ENCODE peak calls at places on chromosomes 16 and 17, in seven cellular contexts. One of them, this sample, is unnamed.
A peak's percentile ranks its signal among the peaks of the same experiment; 100 is the strongest.

GRCh38 chr16:74667215-74667765 is 613 bp upstream of the RFWD3 start:
- DNase-seq in PC-9: no peak
- DNase-seq in neural progenitor cell: peak; percentile 79
- DNase-seq in endothelial cell of umbilical vein: peak; percentile 57
- DNase-seq in keratinocyte: no peak
- DNase-seq in PC-3: no peak
- DNase-seq in fibroblast of lung: peak; percentile 17
- DNase-seq in this sample: peak; percentile 51

GRCh38 chr16:4217246-4218131 is 24.4 kb downstream of the SRL start:
- DNase-seq in PC-9: peak; percentile 20
- DNase-seq in neural progenitor cell: peak; percentile 32
- DNase-seq in endothelial cell of umbilical vein: no peak
- DNase-seq in keratinocyte: no peak
- DNase-seq in PC-3: no peak
- DNase-seq in fibroblast of lung: peak; percentile 53
- DNase-seq in this sample: peak; percentile 56

GRCh38 chr16:78962457-78962929 is 638.0 kb downstream of the MAF start:
- DNase-seq in PC-9: peak; percentile 37
- DNase-seq in neural progenitor cell: no peak
- DNase-seq in endothelial cell of umbilical vein: no peak
- DNase-seq in keratinocyte: no peak
- DNase-seq in PC-3: no peak
- DNase-seq in fibroblast of lung: no peak
- DNase-seq in this sample: no peak

GRCh38 chr17:31538080-31538762 is 146.7 kb downstream of the RAB11FIP4 start:
- DNase-seq in PC-9: no peak
- DNase-seq in neural progenitor cell: no peak
- DNase-seq in endothelial cell of umbilical vein: no peak
- DNase-seq in keratinocyte: no peak
- DNase-seq in PC-3: no peak
- DNase-seq in fibroblast of lung: no peak
- DNase-seq in this sample: no peak

GRCh38 chr17:4536259-4536741 is 18.9 kb downstream of the MYBBP1A start:
- DNase-seq in PC-9: no peak
- DNase-seq in neural progenitor cell: peak; percentile 38
- DNase-seq in endothelial cell of umbilical vein: no peak
- DNase-seq in keratinocyte: no peak
- DNase-seq in PC-3: no peak
- DNase-seq in fibroblast of lung: no peak
- DNase-seq in this sample: peak; percentile 21

GRCh38 chr17:74870512-74870911 is 2.3 kb downstream of the FDXR start:
- DNase-seq in PC-9: no peak
- DNase-seq in neural progenitor cell: no peak
- DNase-seq in endothelial cell of umbilical vein: no peak
- DNase-seq in keratinocyte: no peak
- DNase-seq in PC-3: peak; percentile 37
- DNase-seq in fibroblast of lung: peak; percentile 36
- DNase-seq in this sample: peak; percentile 35

GRCh38 chr16:30748634-30749445 is 615 bp downstream of the PHKG2 start:
- DNase-seq in PC-9: no peak
- DNase-seq in neural progenitor cell: peak; percentile 70
- DNase-seq in endothelial cell of umbilical vein: peak; percentile 21
- DNase-seq in keratinocyte: no peak
- DNase-seq in PC-3: peak; percentile 33
- DNase-seq in fibroblast of lung: peak; percentile 23
- DNase-seq in this sample: no peak

GRCh38 chr17:57665128-57665527 is 80.0 kb downstream of the CCDC182 start:
- DNase-seq in PC-9: no peak
- DNase-seq in neural progenitor cell: peak; percentile 39
- DNase-seq in endothelial cell of umbilical vein: no peak
- DNase-seq in keratinocyte: no peak
- DNase-seq in PC-3: no peak
- DNase-seq in fibroblast of lung: no peak
- DNase-seq in this sample: no peak

GRCh38 chr16:19601083-19601976 is 45.8 kb downstream of the VPS35L start:
- DNase-seq in PC-9: peak; percentile 46
- DNase-seq in neural progenitor cell: peak; percentile 64
- DNase-seq in endothelial cell of umbilical vein: peak; percentile 60
- DNase-seq in keratinocyte: no peak
- DNase-seq in PC-3: peak; percentile 47
- DNase-seq in fibroblast of lung: peak; percentile 59
- DNase-seq in this sample: peak; percentile 44

GRCh38 chr17:73247728-73248127 is 14.0 kb downstream of the CPSF4L start:
- DNase-seq in PC-9: no peak
- DNase-seq in neural progenitor cell: no peak
- DNase-seq in endothelial cell of umbilical vein: peak; percentile 29
- DNase-seq in keratinocyte: no peak
- DNase-seq in PC-3: no peak
- DNase-seq in fibroblast of lung: peak; percentile 30
- DNase-seq in this sample: no peak

DNA sequence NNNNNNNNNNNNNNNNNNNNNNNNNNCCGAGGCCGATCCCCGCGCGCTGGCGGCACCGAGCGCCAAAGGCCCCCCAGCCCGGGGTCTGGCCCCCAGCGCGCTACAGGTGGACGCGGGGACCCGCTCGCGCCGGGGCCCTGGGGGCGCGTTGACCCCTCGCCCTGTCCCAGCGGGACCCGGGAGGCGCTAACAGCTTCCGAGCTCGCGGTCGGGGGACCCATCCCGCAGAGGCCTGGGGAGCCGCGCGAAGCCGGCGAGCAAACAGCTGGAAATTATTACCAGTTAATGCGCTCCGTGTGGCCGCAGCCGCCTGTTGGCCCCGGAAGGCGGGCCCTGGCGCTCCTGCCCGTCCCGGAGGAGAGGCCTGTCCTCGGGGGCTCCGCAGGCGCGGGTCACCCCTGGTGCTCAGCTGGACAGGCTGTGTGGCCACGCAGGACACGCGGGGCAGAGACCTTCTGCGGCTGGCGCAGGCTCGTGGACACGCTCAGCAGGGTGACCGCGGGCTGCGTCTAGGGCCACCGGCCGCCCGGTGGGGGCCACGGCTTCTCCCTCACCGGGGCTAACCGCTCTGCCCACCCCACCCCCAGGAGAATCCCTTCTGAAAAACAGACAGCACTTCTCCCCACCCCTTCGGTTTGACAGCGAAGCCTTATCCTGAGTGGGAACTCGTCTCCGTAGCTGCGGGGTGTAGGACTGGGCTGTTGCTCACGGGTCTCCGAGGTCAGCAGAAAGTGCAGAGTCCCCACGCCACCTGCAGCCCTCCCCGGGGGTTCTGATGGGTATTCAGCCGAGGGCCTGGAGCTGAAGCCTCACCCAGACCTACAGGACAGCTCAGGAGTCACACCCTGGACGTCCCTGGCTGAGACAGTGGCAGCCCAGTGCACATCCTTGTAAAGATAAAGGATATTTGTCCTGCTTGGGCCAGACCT is 138.7 kb upstream of the RPH3AL start:
- DNase-seq in PC-9: no peak
- DNase-seq in neural progenitor cell: peak; percentile 86
- DNase-seq in endothelial cell of umbilical vein: peak; percentile 42
- DNase-seq in keratinocyte: no peak
- DNase-seq in PC-3: no peak
- DNase-seq in fibroblast of lung: peak; percentile 59
- DNase-seq in this sample: peak; percentile 68
- TF ChIP-seq EZH2 in PC-9: no peak
- TF ChIP-seq EZH2 in neural progenitor cell: peak; percentile 60
- TF ChIP-seq EZH2 in endothelial cell of umbilical vein: no peak
- TF ChIP-seq EZH2 in keratinocyte: no peak
- TF ChIP-seq EZH2 in PC-3: peak; percentile 19
- TF ChIP-seq EZH2 in fibroblast of lung: no peak
- TF ChIP-seq EZH2 in this sample: no peak

GRCh38 chr16:81716478-81717210 is 62.4 kb upstream of the PLCG2 start:
- DNase-seq in PC-9: no peak
- DNase-seq in neural progenitor cell: no peak
- DNase-seq in endothelial cell of umbilical vein: no peak
- DNase-seq in keratinocyte: no peak
- DNase-seq in PC-3: no peak
- DNase-seq in fibroblast of lung: no peak
- DNase-seq in this sample: no peak
- H3K4me3 ChIP-seq in PC-9: no peak overlapping the region
- H3K4me3 ChIP-seq in neural progenitor cell: no peak overlapping the region
- H3K4me3 ChIP-seq in endothelial cell of umbilical vein: no peak overlapping the region
- H3K4me3 ChIP-seq in keratinocyte: no peak overlapping the region
- H3K4me3 ChIP-seq in PC-3: no peak overlapping the region
- H3K4me3 ChIP-seq in fibroblast of lung: no peak overlapping the region
- H3K4me3 ChIP-seq in this sample: no peak overlapping the region

GRCh38 chr17:83079766-83080616 is 582 bp downstream of the METRNL start:
- DNase-seq in PC-9: no peak
- DNase-seq in neural progenitor cell: peak; percentile 66
- DNase-seq in endothelial cell of umbilical vein: no peak
- DNase-seq in keratinocyte: no peak
- DNase-seq in PC-3: no peak
- DNase-seq in fibroblast of lung: no peak
- DNase-seq in this sample: no peak

GRCh38 chr17:83082899-83083367 is 3.5 kb downstream of the METRNL start:
- DNase-seq in PC-9: no peak
- DNase-seq in neural progenitor cell: no peak
- DNase-seq in endothelial cell of umbilical vein: no peak
- DNase-seq in keratinocyte: no peak
- DNase-seq in PC-3: no peak
- DNase-seq in fibroblast of lung: no peak
- DNase-seq in this sample: no peak

GRCh38 chr17:83080641-83081560 is 1.5 kb downstream of the METRNL start:
- DNase-seq in PC-9: no peak
- DNase-seq in neural progenitor cell: peak; percentile 56
- DNase-seq in endothelial cell of umbilical vein: no peak
- DNase-seq in keratinocyte: no peak
- DNase-seq in PC-3: no peak
- DNase-seq in fibroblast of lung: peak; percentile 22
- DNase-seq in this sample: no peak

GRCh38 chr17:83082435-83082834 is 3.0 kb downstream of the METRNL start:
- DNase-seq in PC-9: no peak
- DNase-seq in neural progenitor cell: no peak
- DNase-seq in endothelial cell of umbilical vein: no peak
- DNase-seq in keratinocyte: no peak
- DNase-seq in PC-3: no peak
- DNase-seq in fibroblast of lung: no peak
- DNase-seq in this sample: no peak

DNA sequence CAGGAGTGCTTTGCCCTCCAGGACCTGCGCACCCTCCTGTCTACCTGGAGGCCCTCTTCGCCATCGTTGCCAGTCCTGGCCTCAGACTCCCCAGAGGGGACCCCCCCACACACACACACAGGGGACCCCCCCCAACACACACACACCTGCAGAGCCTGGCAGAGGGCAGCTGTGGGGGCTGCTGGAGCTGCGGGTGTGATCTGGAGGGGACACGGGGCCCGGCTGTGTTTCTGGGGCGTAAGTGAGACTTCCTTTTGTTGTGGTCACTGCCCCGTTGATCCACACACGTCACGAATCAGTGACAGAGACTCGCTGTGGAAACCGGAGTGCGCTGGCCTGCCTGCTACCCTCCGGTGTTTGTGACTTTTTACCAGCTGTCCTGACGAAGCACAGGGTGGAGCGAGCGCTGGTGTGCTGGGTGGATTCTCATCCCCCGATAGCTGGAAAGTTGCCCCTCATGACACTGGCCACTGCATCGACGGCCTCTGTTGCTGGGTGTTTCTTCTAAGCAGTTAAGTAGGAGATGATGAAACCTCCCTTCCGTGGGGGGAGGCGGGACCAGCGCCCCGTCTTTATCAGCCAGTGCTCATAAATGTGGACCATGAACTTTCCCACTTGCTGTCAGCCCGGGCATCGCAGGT is 2.3 kb downstream of the METRNL start:
- DNase-seq in PC-9: no peak
- DNase-seq in neural progenitor cell: no peak
- DNase-seq in endothelial cell of umbilical vein: no peak
- DNase-seq in keratinocyte: no peak
- DNase-seq in PC-3: no peak
- DNase-seq in fibroblast of lung: peak; percentile 42
- DNase-seq in this sample: no peak
- TF ChIP-seq EZH2 in PC-9: no peak
- TF ChIP-seq EZH2 in neural progenitor cell: no peak
- TF ChIP-seq EZH2 in endothelial cell of umbilical vein: no peak
- TF ChIP-seq EZH2 in keratinocyte: peak; percentile 18
- TF ChIP-seq EZH2 in PC-3: no peak
- TF ChIP-seq EZH2 in fibroblast of lung: no peak
- TF ChIP-seq EZH2 in this sample: no peak

GRCh38 chr17:50100921-50101345 is 5.8 kb downstream of the PDK2 start:
- DNase-seq in PC-9: no peak
- DNase-seq in neural progenitor cell: no peak
- DNase-seq in endothelial cell of umbilical vein: no peak
- DNase-seq in keratinocyte: no peak
- DNase-seq in PC-3: no peak
- DNase-seq in fibroblast of lung: no peak
- DNase-seq in this sample: no peak
- H3K4me3 ChIP-seq in PC-9: no peak overlapping the region
- H3K4me3 ChIP-seq in neural progenitor cell: no peak overlapping the region
- H3K4me3 ChIP-seq in endothelial cell of umbilical vein: no peak overlapping the region
- H3K4me3 ChIP-seq in keratinocyte: no peak overlapping the region
- H3K4me3 ChIP-seq in PC-3: no peak overlapping the region
- H3K4me3 ChIP-seq in fibroblast of lung: no peak overlapping the region
- H3K4me3 ChIP-seq in this sample: no peak overlapping the region

This sample was measured in A673.